ENCODE peak calls at places on chromosomes 12 and 14, in four cellular contexts. E is kidney epithelial cell, D is PC-3, J is left ventricle myocardium inferior. K is an unnamed sample.
A peak's percentile ranks its signal among the peaks of the same experiment; 100 is the strongest.

GRCh38 chr14:56809262-56810215 is 740 bp downstream of the OTX2 start:
- DNase-seq in E (no peak), D (no peak), J (no peak), K (no peak)

GRCh38 chr12:112543666-112544185 is 125.0 kb downstream of the PTPN11 start:
- DNase-seq in E (no peak), D (no peak), J (no peak), K (no peak)

GRCh38 chr14:39492267-39492666 is 60.0 kb upstream of the FBXO33 start:
- DNase-seq in E (peak; percentile 52), D (peak; percentile 54), J (no peak), K (no peak)

GRCh38 chr14:51297066-51297465 is 57.0 kb downstream of the TMX1 start:
- DNase-seq in E (no peak), D (no peak), J (no peak), K (no peak)

GRCh38 chr14:51211149-51211548 is 28.9 kb upstream of the TMX1 start:
- DNase-seq in E (peak; percentile 14), D (peak; percentile 63), J (no peak), K (no peak)

GRCh38 chr12:49274396-49275069 is 9.7 kb downstream of the TUBA1C start:
- DNase-seq in E (no peak), D (peak; percentile 45), J (peak; percentile 41), K (no peak)

GRCh38 chr14:81208489-81208888 is 12.3 kb downstream of the GTF2A1 start:
- DNase-seq in E (no peak), D (no peak), J (no peak), K (no peak)

GRCh38 chr12:22803725-22804124 is 178.8 kb downstream of the ETNK1 start:
- DNase-seq in E (no peak), D (no peak), J (no peak), K (no peak)

GRCh38 chr12:108358580-108358965 is 19.5 kb upstream of the CMKLR1 start:
- DNase-seq in E (no peak), D (no peak), J (no peak), K (no peak)

GRCh38 chr12:97177482-97177881 is 270.4 kb downstream of the NEDD1 start:
- DNase-seq in E (no peak), D (peak; percentile 11), J (no peak), K (no peak)

GRCh38 chr12:122865268-122866231 is 30.3 kb downstream of the HIP1R start:
- DNase-seq in E (no peak), D (peak; percentile 52), J (peak; percentile 57), K (peak; percentile 58)
- H3K36me3 ChIP-seq in E (peaks cover 4% of the 10 kb centered on the region), D (peaks cover 47% of the 10 kb centered on the region), J (peaks cover 41% of the 10 kb centered on the region), K (no peaks in the 10 kb centered on the region)

GRCh38 chr14:61747342-61747741 is 14.9 kb upstream of the SNAPC1 start:
- DNase-seq in E (no peak), D (no peak), J (no peak), K (no peak)
- H3K36me3 ChIP-seq in E (no peaks in the 10 kb centered on the region), D (peaks cover 64% of the 10 kb centered on the region), J (peaks cover 51% of the 10 kb centered on the region), K (no peaks in the 10 kb centered on the region)

GRCh38 chr12:127240249-127240929 is 1026.6 kb upstream of the TMEM132C start:
- DNase-seq in E (no peak), D (no peak), J (no peak), K (no peak)
- H3K36me3 ChIP-seq in E (no peaks in the 10 kb centered on the region), D (no peaks in the 10 kb centered on the region), J (no peaks in the 10 kb centered on the region), K (no peaks in the 10 kb centered on the region)

GRCh38 chr14:103679351-103679750 is 35.9 kb downstream of the XRCC3 start:
- DNase-seq in E (no peak), D (peak; percentile 23), J (no peak), K (peak; percentile 62)

GRCh38 chr14:103675957-103676356 is 39.3 kb downstream of the XRCC3 start:
- DNase-seq in E (no peak), D (no peak), J (no peak), K (no peak)

GRCh38 chr14:103680491-103681231 is 34.6 kb downstream of the XRCC3 start:
- DNase-seq in E (no peak), D (no peak), J (no peak), K (no peak)

GRCh38 chr14:103676881-103677675 is 38.2 kb downstream of the XRCC3 start:
- DNase-seq in E (no peak), D (peak; percentile 51), J (no peak), K (no peak)
- H3K36me3 ChIP-seq in E (peaks cover 6% of the 10 kb centered on the region), D (peaks cover 76% of the 10 kb centered on the region), J (peaks cover 99% of the 10 kb centered on the region), K (no peaks in the 10 kb centered on the region)

GRCh38 chr12:132130690-132131089 is 13.4 kb downstream of the DDX51 start:
- DNase-seq in E (no peak), D (no peak), J (no peak), K (no peak)
- H3K36me3 ChIP-seq in E (no peaks in the 10 kb centered on the region), D (peaks cover 32% of the 10 kb centered on the region), J (peaks cover 37% of the 10 kb centered on the region), K (no peaks in the 10 kb centered on the region)

GRCh38 chr14:64388533-64389243 is 535 bp downstream of the MTHFD1 start:
- DNase-seq in E (no peak), D (peak; percentile 27), J (peak; percentile 19), K (peak; percentile 44)
- H3K36me3 ChIP-seq in E (no peaks in the 10 kb centered on the region), D (peaks cover 12% of the 10 kb centered on the region), J (peaks cover 13% of the 10 kb centered on the region), K (no peaks in the 10 kb centered on the region)

GRCh38 chr14:93246534-93246933 is 39.5 kb downstream of the UBR7 start:
- DNase-seq in E (no peak), D (peak; percentile 74), J (no peak), K (no peak)
- H3K36me3 ChIP-seq in E (peaks cover 5% of the 10 kb centered on the region), D (peaks cover 43% of the 10 kb centered on the region), J (peaks cover 95% of the 10 kb centered on the region), K (no peaks in the 10 kb centered on the region)

K was measured in testis.